ENCODE peak calls at places on chromosomes 1 and 21, in four cellular contexts. K, O, R and P are unnamed samples.

GRCh38 chr1:33036051-33036525 is 595 bp downstream of the AK2 start:
- DNase-seq in K (no peak), O (no peak), R (peak), P (no peak)

GRCh38 chr1:115874929-115875328 is 34.0 kb upstream of the NHLH2 start:
- DNase-seq in K (peak), O (no peak), R (peak), P (no peak)

GRCh38 chr1:145889722-145890121 is 4.1 kb upstream of the ANKRD35 start:
- DNase-seq in K (no peak), O (no peak), R (no peak), P (no peak)

GRCh38 chr1:18793164-18793563 is 66.3 kb downstream of the TAS1R2 start:
- DNase-seq in K (no peak), O (no peak), R (no peak), P (no peak)

GRCh38 chr1:18581420-18581880 is 49.2 kb upstream of the PAX7 start:
- DNase-seq in K (no peak), O (peak), R (peak), P (no peak)

GRCh38 chr1:42670425-42670824 is 11.8 kb upstream of the YBX1 start:
- DNase-seq in K (no peak), O (no peak), R (no peak), P (no peak)

GRCh38 chr1:233088613-233089012 is 138.2 kb downstream of the NTPCR start:
- DNase-seq in K (no peak), O (no peak), R (no peak), P (no peak)

GRCh38 chr1:92538048-92538412 is 51.3 kb upstream of the GFI1 start:
- DNase-seq in K (no peak), O (no peak), R (peak), P (no peak)

GRCh38 chr1:55812281-55812680 is 597.1 kb upstream of the USP24 start:
- DNase-seq in K (no peak), O (no peak), R (peak), P (no peak)

GRCh38 chr1:145788580-145788979 is 35.3 kb downstream of the RNF115 start:
- DNase-seq in K (no peak), O (no peak), R (no peak), P (no peak)

GRCh38 chr1:226681652-226682493 is 57.2 kb downstream of the ITPKB start:
- DNase-seq in K (no peak), O (no peak), R (no peak), P (no peak)

GRCh38 chr21:43644609-43645008 is 14.7 kb downstream of the HSF2BP start:
- DNase-seq in K (peak), O (no peak), R (peak), P (no peak)

GRCh38 chr1:241499910-241500309 is 19.6 kb downstream of the FH start:
- DNase-seq in K (peak), O (no peak), R (peak), P (no peak)

GRCh38 chr1:107993920-107994319 is 28.9 kb upstream of the VAV3 start:
- DNase-seq in K (no peak), O (no peak), R (no peak), P (no peak)

GRCh38 chr1:26159113-26160039 is 497 bp downstream of the FAM110D start:
- DNase-seq in K (no peak), O (peak), R (no peak), P (no peak)

GRCh38 chr1:167900907-167901306 is 13.0 kb downstream of the ADCY10 start:
- DNase-seq in K (no peak), O (no peak), R (no peak), P (no peak)
- H3K4me3 ChIP-seq in K (no peak), O (no peak), R (no peak), P (no peak)

DNA sequence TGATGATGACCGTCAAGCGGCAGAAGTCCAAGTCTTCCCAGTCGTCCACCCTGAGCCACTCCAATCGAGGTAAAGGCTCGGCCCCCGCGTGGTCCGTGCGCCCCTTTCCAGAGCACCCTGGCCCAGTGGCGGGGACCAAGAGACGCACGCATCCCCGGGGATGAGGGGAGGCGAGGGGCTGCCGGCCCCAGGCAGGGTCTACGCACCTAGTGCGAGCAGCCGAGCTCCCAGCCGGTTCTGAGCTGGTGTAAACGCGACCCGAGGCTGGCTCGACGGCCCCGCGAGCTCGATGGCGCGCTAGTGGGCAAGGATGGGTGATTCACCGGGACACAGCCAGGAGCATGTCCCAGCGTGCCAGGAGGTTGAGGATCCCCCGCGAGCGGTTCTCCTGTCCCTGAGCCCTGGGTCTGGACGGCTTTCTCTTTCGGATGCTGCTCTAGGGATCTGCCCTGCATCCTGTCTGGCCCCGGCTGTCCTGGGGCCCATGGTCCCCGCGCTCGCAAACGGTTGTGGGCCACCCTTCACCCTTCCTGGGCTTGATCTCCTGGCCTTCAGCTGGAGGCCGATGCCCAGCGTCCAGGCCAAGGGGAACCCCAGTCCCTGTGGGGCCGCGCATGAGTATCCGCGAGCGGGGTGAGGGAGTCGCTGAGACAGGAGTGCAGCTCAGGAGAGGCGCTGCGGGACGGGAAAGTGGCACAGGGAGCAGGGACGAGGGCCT is 689 bp downstream of the PKP1 start:
- DNase-seq in K (no peak), O (no peak), R (no peak), P (no peak)
- H3K4me3 ChIP-seq in K (no peak), O (no peak), R (no peak), P (no peak)

GRCh38 chr1:5745776-5746610 is 246.2 kb downstream of the NPHP4 start:
- DNase-seq in K (peak), O (peak), R (peak), P (no peak)
- H3K4me3 ChIP-seq in K (no peak), O (no peak), R (no peak), P (no peak)

GRCh38 chr1:206472454-206472853 is 2.2 kb downstream of the IKBKE start:
- DNase-seq in K (peak), O (no peak), R (peak), P (no peak)

GRCh38 chr1:206472886-206473285 is 2.6 kb downstream of the IKBKE start:
- DNase-seq in K (no peak), O (no peak), R (no peak), P (no peak)

GRCh38 chr1:206471415-206471801 is 1.1 kb downstream of the IKBKE start:
- DNase-seq in K (no peak), O (no peak), R (no peak), P (no peak)

GRCh38 chr1:206470692-206471414 is 577 bp downstream of the IKBKE start:
- DNase-seq in K (peak), O (peak), R (peak), P (no peak)

GRCh38 chr1:206471993-206472392 is 1.7 kb downstream of the IKBKE start:
- DNase-seq in K (no peak), O (no peak), R (no peak), P (no peak)
- H3K4me3 ChIP-seq in K (no peak), O (no peak), R (no peak), P (no peak)

GRCh38 chr1:62285984-62286481 is 33.2 kb downstream of the KANK4 start:
- DNase-seq in K (no peak), O (peak), R (no peak), P (no peak)
- H3K4me3 ChIP-seq in K (no peak), O (no peak), R (no peak), P (no peak)

GRCh38 chr1:47710075-47711071 is 272.5 kb downstream of the FOXD2 start:
- DNase-seq in K (peak), O (peak), R (peak), P (no peak)
- H3K4me3 ChIP-seq in K (peak), O (no peak), R (peak), P (no peak)

DNA sequence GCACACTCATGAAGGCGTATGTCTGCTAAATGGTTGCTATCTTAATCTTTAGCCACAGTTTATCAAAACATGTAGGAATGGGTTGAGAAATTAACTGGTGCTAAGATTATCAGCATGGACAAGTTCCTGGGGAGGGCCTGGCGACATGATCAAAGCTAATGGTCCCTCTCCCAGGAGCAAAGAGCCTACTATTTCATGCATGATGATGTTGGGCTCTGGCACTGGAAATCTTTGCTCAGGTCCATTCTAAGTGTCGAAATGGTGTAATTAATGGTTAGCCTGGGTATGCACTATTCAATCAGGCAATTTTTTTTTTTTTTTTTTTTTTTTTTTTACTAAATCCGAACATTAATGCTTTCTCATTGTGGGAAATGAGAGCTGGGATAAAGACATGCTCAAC is 91.8 kb downstream of the SLC45A1 start:
- DNase-seq in K (no peak), O (no peak), R (no peak), P (no peak)
- H3K4me3 ChIP-seq in K (no peak), O (no peak), R (no peak), P (no peak)

DNA sequence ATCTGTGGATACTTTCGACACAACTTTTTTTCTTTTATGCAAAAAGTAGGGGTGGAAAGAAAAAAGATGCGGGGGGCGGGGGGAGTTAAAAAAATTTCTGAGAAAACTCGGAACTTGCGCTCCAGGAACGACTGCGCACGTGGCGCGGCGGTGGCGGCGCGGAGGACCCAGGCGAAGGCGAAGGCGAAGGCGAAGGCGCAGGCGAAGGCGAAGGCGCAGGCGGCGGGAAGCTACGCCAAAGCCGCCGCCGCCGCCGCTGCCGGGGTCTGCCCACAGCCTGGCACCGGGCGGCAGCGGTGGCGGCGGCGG is 208 bp upstream of the BARHL2 start:
- DNase-seq in K (no peak), O (no peak), R (no peak), P (no peak)
- H3K4me3 ChIP-seq in K (no peak), O (no peak), R (no peak), P (no peak)

GRCh38 chr1:190477687-190478192 is at the start of gene BRINP3:
- DNase-seq in K (no peak), O (no peak), R (peak), P (no peak)

GRCh38 chr1:190475394-190476250 is 2.0 kb downstream of the BRINP3 start:
- DNase-seq in K (no peak), O (peak), R (peak), P (no peak)

GRCh38 chr1:190479028-190479427 is 1.4 kb upstream of the BRINP3 start:
- DNase-seq in K (no peak), O (no peak), R (peak), P (no peak)

GRCh38 chr1:190479537-190479936 is 1.9 kb upstream of the BRINP3 start:
- DNase-seq in K (no peak), O (no peak), R (no peak), P (no peak)

GRCh38 chr1:190478193-190479007 is 736 bp upstream of the BRINP3 start:
- DNase-seq in K (no peak), O (no peak), R (peak), P (no peak)
- H3K4me3 ChIP-seq in K (peak), O (peak), R (peak), P (peak)